ENCODE peak calls at places on chromosome 11, in nine cellular contexts. One of them, this sample, is unnamed.

GRCh38 chr11:35390737-35391682 is 28.3 kb downstream of the SLC1A2 start:
- DNase-seq in epithelial cell of proximal tubule: no peak
- DNase-seq in colonic mucosa: peak
- DNase-seq in endothelial cell: no peak
- DNase-seq in BE2C: no peak
- DNase-seq in brain microvascular endothelial cell: peak
- DNase-seq in PC-3: peak
- DNase-seq in HFFc6: peak
- DNase-seq in AG04450: no peak
- DNase-seq in this sample: peak

GRCh38 chr11:67373916-67374570 is 645 bp upstream of the CLCF1 start:
- DNase-seq in PC-3: peak
- DNase-seq in BE2C: peak
- DNase-seq in colonic mucosa: peak
- DNase-seq in HFFc6: peak
- DNase-seq in epithelial cell of proximal tubule: peak
- DNase-seq in AG04450: peak
- DNase-seq in endothelial cell: peak
- DNase-seq in brain microvascular endothelial cell: peak
- DNase-seq in this sample: peak

GRCh38 chr11:118789501-118790356 is 1.2 kb downstream of the DDX6 start:
- DNase-seq in epithelial cell of proximal tubule: no peak
- DNase-seq in HFFc6: peak
- DNase-seq in PC-3: peak
- DNase-seq in AG04450: no peak
- DNase-seq in brain microvascular endothelial cell: peak
- DNase-seq in endothelial cell: peak
- DNase-seq in BE2C: no peak
- DNase-seq in colonic mucosa: peak
- DNase-seq in this sample: no peak

GRCh38 chr11:84607975-84608787 is 1019.0 kb downstream of the DLG2 start:
- DNase-seq in colonic mucosa: no peak
- DNase-seq in epithelial cell of proximal tubule: no peak
- DNase-seq in PC-3: no peak
- DNase-seq in endothelial cell: no peak
- DNase-seq in HFFc6: no peak
- DNase-seq in AG04450: no peak
- DNase-seq in brain microvascular endothelial cell: no peak
- DNase-seq in BE2C: no peak
- DNase-seq in this sample: no peak

GRCh38 chr11:1060885-1061616 is 13.6 kb upstream of the MUC2 start:
- DNase-seq in PC-3: peak
- DNase-seq in AG04450: no peak
- DNase-seq in epithelial cell of proximal tubule: no peak
- DNase-seq in endothelial cell: no peak
- DNase-seq in BE2C: no peak
- DNase-seq in brain microvascular endothelial cell: peak
- DNase-seq in HFFc6: peak
- DNase-seq in colonic mucosa: peak
- DNase-seq in this sample: peak

GRCh38 chr11:70535191-70535971 is 137.1 kb downstream of the CTTN start:
- DNase-seq in BE2C: no peak
- DNase-seq in HFFc6: no peak
- DNase-seq in colonic mucosa: no peak
- DNase-seq in epithelial cell of proximal tubule: no peak
- DNase-seq in endothelial cell: no peak
- DNase-seq in AG04450: no peak
- DNase-seq in brain microvascular endothelial cell: no peak
- DNase-seq in PC-3: no peak
- DNase-seq in this sample: no peak

GRCh38 chr11:75797796-75798195 is 17.2 kb upstream of the UVRAG start:
- DNase-seq in brain microvascular endothelial cell: no peak
- DNase-seq in HFFc6: peak
- DNase-seq in epithelial cell of proximal tubule: no peak
- DNase-seq in endothelial cell: no peak
- DNase-seq in colonic mucosa: no peak
- DNase-seq in PC-3: peak
- DNase-seq in BE2C: no peak
- DNase-seq in AG04450: no peak
- DNase-seq in this sample: no peak

GRCh38 chr11:89613916-89614315 is 96.2 kb upstream of the TRIM77 start:
- DNase-seq in AG04450: no peak
- DNase-seq in epithelial cell of proximal tubule: peak
- DNase-seq in PC-3: no peak
- DNase-seq in endothelial cell: no peak
- DNase-seq in colonic mucosa: no peak
- DNase-seq in BE2C: no peak
- DNase-seq in HFFc6: peak
- DNase-seq in brain microvascular endothelial cell: no peak
- DNase-seq in this sample: no peak

GRCh38 chr11:78630561-78631303 is 56.1 kb upstream of the NARS2 start:
- DNase-seq in epithelial cell of proximal tubule: no peak
- DNase-seq in colonic mucosa: no peak
- DNase-seq in AG04450: no peak
- DNase-seq in brain microvascular endothelial cell: no peak
- DNase-seq in endothelial cell: no peak
- DNase-seq in BE2C: no peak
- DNase-seq in PC-3: peak
- DNase-seq in HFFc6: no peak
- DNase-seq in this sample: no peak

GRCh38 chr11:134393638-134394037 is 18.4 kb downstream of the B3GAT1 start:
- DNase-seq in BE2C: peak
- DNase-seq in PC-3: peak
- DNase-seq in brain microvascular endothelial cell: no peak
- DNase-seq in HFFc6: no peak
- DNase-seq in AG04450: no peak
- DNase-seq in colonic mucosa: peak
- DNase-seq in endothelial cell: peak
- DNase-seq in epithelial cell of proximal tubule: no peak
- DNase-seq in this sample: no peak

GRCh38 chr11:1012740-1013627 is 23.5 kb downstream of the MUC6 start:
- DNase-seq in PC-3: no peak
- DNase-seq in endothelial cell: no peak
- DNase-seq in HFFc6: no peak
- DNase-seq in brain microvascular endothelial cell: no peak
- DNase-seq in AG04450: no peak
- DNase-seq in colonic mucosa: no peak
- DNase-seq in BE2C: peak
- DNase-seq in epithelial cell of proximal tubule: no peak
- DNase-seq in this sample: no peak

GRCh38 chr11:75639752-75640151 is 29.1 kb downstream of the MAP6 start:
- DNase-seq in AG04450: no peak
- DNase-seq in epithelial cell of proximal tubule: no peak
- DNase-seq in HFFc6: peak
- DNase-seq in BE2C: peak
- DNase-seq in endothelial cell: no peak
- DNase-seq in PC-3: no peak
- DNase-seq in colonic mucosa: peak
- DNase-seq in brain microvascular endothelial cell: peak
- DNase-seq in this sample: peak

GRCh38 chr11:108965602-108966001 is 300.7 kb downstream of the DDX10 start:
- DNase-seq in brain microvascular endothelial cell: peak
- DNase-seq in colonic mucosa: no peak
- DNase-seq in AG04450: peak
- DNase-seq in epithelial cell of proximal tubule: peak
- DNase-seq in endothelial cell: no peak
- DNase-seq in PC-3: no peak
- DNase-seq in BE2C: no peak
- DNase-seq in HFFc6: peak
- DNase-seq in this sample: peak

GRCh38 chr11:11963842-11964773 is 44.3 kb downstream of the DKK3 start:
- DNase-seq in brain microvascular endothelial cell: no peak
- DNase-seq in PC-3: no peak
- DNase-seq in HFFc6: no peak
- DNase-seq in epithelial cell of proximal tubule: no peak
- DNase-seq in BE2C: no peak
- DNase-seq in endothelial cell: no peak
- DNase-seq in AG04450: no peak
- DNase-seq in colonic mucosa: no peak
- DNase-seq in this sample: no peak

GRCh38 chr11:111777094-111778046 is 11.2 kb upstream of the PPP2R1B start:
- DNase-seq in AG04450: peak
- DNase-seq in endothelial cell: peak
- DNase-seq in PC-3: peak
- DNase-seq in colonic mucosa: peak
- DNase-seq in brain microvascular endothelial cell: peak
- DNase-seq in HFFc6: peak
- DNase-seq in BE2C: peak
- DNase-seq in epithelial cell of proximal tubule: peak
- DNase-seq in this sample: peak

GRCh38 chr11:82757660-82758301 is 24.1 kb upstream of the FAM181B start:
- DNase-seq in colonic mucosa: no peak
- DNase-seq in AG04450: no peak
- DNase-seq in endothelial cell: no peak
- DNase-seq in BE2C: no peak
- DNase-seq in PC-3: no peak
- DNase-seq in HFFc6: no peak
- DNase-seq in brain microvascular endothelial cell: no peak
- DNase-seq in epithelial cell of proximal tubule: no peak
- DNase-seq in this sample: no peak

GRCh38 chr11:1301220-1302000 is 8.0 kb downstream of the TOLLIP start:
- DNase-seq in AG04450: no peak
- DNase-seq in HFFc6: no peak
- DNase-seq in PC-3: no peak
- DNase-seq in epithelial cell of proximal tubule: no peak
- DNase-seq in endothelial cell: no peak
- DNase-seq in BE2C: no peak
- DNase-seq in brain microvascular endothelial cell: no peak
- DNase-seq in colonic mucosa: peak
- DNase-seq in this sample: no peak

GRCh38 chr11:8207080-8208000 is 38.5 kb upstream of the RIC3 start:
- DNase-seq in brain microvascular endothelial cell: no peak
- DNase-seq in HFFc6: peak
- DNase-seq in colonic mucosa: no peak
- DNase-seq in epithelial cell of proximal tubule: no peak
- DNase-seq in PC-3: no peak
- DNase-seq in endothelial cell: no peak
- DNase-seq in AG04450: no peak
- DNase-seq in BE2C: no peak
- DNase-seq in this sample: no peak

GRCh38 chr11:120431633-120432032 is 79.9 kb upstream of the GRIK4 start:
- DNase-seq in brain microvascular endothelial cell: peak
- DNase-seq in BE2C: no peak
- DNase-seq in PC-3: peak
- DNase-seq in AG04450: peak
- DNase-seq in endothelial cell: peak
- DNase-seq in epithelial cell of proximal tubule: peak
- DNase-seq in HFFc6: peak
- DNase-seq in colonic mucosa: no peak
- DNase-seq in this sample: no peak
- TF ChIP-seq CTCF in brain microvascular endothelial cell: peak
- TF ChIP-seq CTCF in BE2C: peak
- TF ChIP-seq CTCF in PC-3: peak
- TF ChIP-seq CTCF in AG04450: peak
- TF ChIP-seq CTCF in endothelial cell: no peak
- TF ChIP-seq CTCF in epithelial cell of proximal tubule: peak
- TF ChIP-seq CTCF in HFFc6: peak
- TF ChIP-seq CTCF in colonic mucosa: no peak
- TF ChIP-seq CTCF in this sample: peak

GRCh38 chr11:107592813-107593212 is 1.9 kb downstream of the ELMOD1 start:
- DNase-seq in PC-3: no peak
- DNase-seq in HFFc6: no peak
- DNase-seq in colonic mucosa: no peak
- DNase-seq in endothelial cell: no peak
- DNase-seq in AG04450: no peak
- DNase-seq in BE2C: no peak
- DNase-seq in brain microvascular endothelial cell: no peak
- DNase-seq in epithelial cell of proximal tubule: no peak
- DNase-seq in this sample: no peak

GRCh38 chr11:107593941-107594340 is 3.0 kb downstream of the ELMOD1 start:
- DNase-seq in epithelial cell of proximal tubule: no peak
- DNase-seq in brain microvascular endothelial cell: no peak
- DNase-seq in AG04450: no peak
- DNase-seq in HFFc6: no peak
- DNase-seq in colonic mucosa: no peak
- DNase-seq in endothelial cell: no peak
- DNase-seq in BE2C: no peak
- DNase-seq in PC-3: no peak
- DNase-seq in this sample: no peak

GRCh38 chr11:107598225-107599139 is 7.5 kb downstream of the ELMOD1 start:
- DNase-seq in colonic mucosa: no peak
- DNase-seq in brain microvascular endothelial cell: no peak
- DNase-seq in epithelial cell of proximal tubule: no peak
- DNase-seq in BE2C: peak
- DNase-seq in AG04450: no peak
- DNase-seq in endothelial cell: peak
- DNase-seq in PC-3: peak
- DNase-seq in HFFc6: peak
- DNase-seq in this sample: no peak
- TF ChIP-seq CTCF in colonic mucosa: no peak
- TF ChIP-seq CTCF in brain microvascular endothelial cell: peak
- TF ChIP-seq CTCF in epithelial cell of proximal tubule: peak
- TF ChIP-seq CTCF in BE2C: peak
- TF ChIP-seq CTCF in AG04450: peak
- TF ChIP-seq CTCF in endothelial cell: no peak
- TF ChIP-seq CTCF in PC-3: peak
- TF ChIP-seq CTCF in HFFc6: peak
- TF ChIP-seq CTCF in this sample: peak

GRCh38 chr11:97140885-97141494 is 751.2 kb downstream of the JRKL start:
- DNase-seq in PC-3: peak
- DNase-seq in colonic mucosa: no peak
- DNase-seq in BE2C: peak
- DNase-seq in HFFc6: peak
- DNase-seq in endothelial cell: peak
- DNase-seq in AG04450: no peak
- DNase-seq in brain microvascular endothelial cell: no peak
- DNase-seq in epithelial cell of proximal tubule: no peak
- DNase-seq in this sample: no peak
- TF ChIP-seq CTCF in PC-3: peak
- TF ChIP-seq CTCF in colonic mucosa: peak
- TF ChIP-seq CTCF in BE2C: peak
- TF ChIP-seq CTCF in HFFc6: peak
- TF ChIP-seq CTCF in endothelial cell: peak
- TF ChIP-seq CTCF in AG04450: no peak
- TF ChIP-seq CTCF in brain microvascular endothelial cell: peak
- TF ChIP-seq CTCF in epithelial cell of proximal tubule: peak
- TF ChIP-seq CTCF in this sample: no peak

GRCh38 chr11:73404048-73404447 is 27.8 kb downstream of the RELT start:
- DNase-seq in BE2C: peak
- DNase-seq in HFFc6: peak
- DNase-seq in colonic mucosa: no peak
- DNase-seq in endothelial cell: peak
- DNase-seq in PC-3: peak
- DNase-seq in AG04450: no peak
- DNase-seq in brain microvascular endothelial cell: peak
- DNase-seq in epithelial cell of proximal tubule: no peak
- DNase-seq in this sample: no peak
- TF ChIP-seq CTCF in BE2C: peak
- TF ChIP-seq CTCF in HFFc6: peak
- TF ChIP-seq CTCF in colonic mucosa: no peak
- TF ChIP-seq CTCF in endothelial cell: peak
- TF ChIP-seq CTCF in PC-3: peak
- TF ChIP-seq CTCF in AG04450: peak
- TF ChIP-seq CTCF in brain microvascular endothelial cell: peak
- TF ChIP-seq CTCF in epithelial cell of proximal tubule: peak
- TF ChIP-seq CTCF in this sample: peak

DNA sequence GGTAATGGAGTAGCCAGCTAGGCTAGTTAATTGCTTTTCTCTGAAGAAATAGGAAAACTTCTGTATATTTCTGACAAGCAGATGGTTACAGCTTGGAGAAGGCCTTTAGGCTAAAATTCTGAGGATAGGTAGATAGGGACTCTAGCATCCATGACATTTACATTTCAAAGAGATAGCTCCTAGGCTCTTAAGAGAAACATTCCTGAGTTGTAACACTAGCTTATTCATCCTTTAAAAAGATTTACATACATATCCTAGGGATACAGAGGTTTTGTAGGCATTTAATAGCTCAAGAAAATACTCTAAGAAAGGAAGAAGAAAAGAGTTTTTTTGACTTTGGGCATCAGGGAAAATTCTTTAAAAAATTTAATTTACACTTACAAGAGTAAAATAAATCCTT is 130.9 kb upstream of the CCDC179 start:
- DNase-seq in PC-3: no peak
- DNase-seq in epithelial cell of proximal tubule: no peak
- DNase-seq in AG04450: no peak
- DNase-seq in colonic mucosa: no peak
- DNase-seq in brain microvascular endothelial cell: no peak
- DNase-seq in BE2C: no peak
- DNase-seq in HFFc6: no peak
- DNase-seq in endothelial cell: no peak
- DNase-seq in this sample: no peak
- TF ChIP-seq CTCF in PC-3: no peak
- TF ChIP-seq CTCF in epithelial cell of proximal tubule: no peak
- TF ChIP-seq CTCF in AG04450: no peak
- TF ChIP-seq CTCF in colonic mucosa: no peak
- TF ChIP-seq CTCF in brain microvascular endothelial cell: no peak
- TF ChIP-seq CTCF in BE2C: no peak
- TF ChIP-seq CTCF in HFFc6: no peak
- TF ChIP-seq CTCF in endothelial cell: no peak
- TF ChIP-seq CTCF in this sample: no peak